ENCODE peak calls at places on chromosome 1, in six cellular contexts. One of them, this sample, is unnamed. For H3K27me3, the result is how much of the 10 kb centered on the place peaks cover.

GRCh38 chr1:25080294-25081209 is 150.5 kb upstream of the RUNX3 start:
- DNase-seq in pancreas: no peak
- DNase-seq in body of pancreas: no peak
- DNase-seq in lung: no peak
- DNase-seq in AG04450: no peak
- DNase-seq in stomach: no peak
- DNase-seq in this sample: no peak

GRCh38 chr1:93344886-93345632 is 648 bp upstream of the DR1 start:
- DNase-seq in pancreas: no peak
- DNase-seq in body of pancreas: no peak
- DNase-seq in lung: no peak
- DNase-seq in AG04450: no peak
- DNase-seq in stomach: no peak
- DNase-seq in this sample: no peak

GRCh38 chr1:193539731-193540459 is 353.5 kb upstream of the B3GALT2 start:
- DNase-seq in pancreas: no peak
- DNase-seq in body of pancreas: no peak
- DNase-seq in lung: no peak
- DNase-seq in AG04450: no peak
- DNase-seq in stomach: no peak
- DNase-seq in this sample: peak

GRCh38 chr1:3327389-3327702 is 127.1 kb upstream of the ARHGEF16 start:
- DNase-seq in pancreas: no peak
- DNase-seq in body of pancreas: no peak
- DNase-seq in lung: no peak
- DNase-seq in AG04450: no peak
- DNase-seq in stomach: no peak
- DNase-seq in this sample: no peak

GRCh38 chr1:24027838-24028468 is 47.8 kb upstream of the SRSF10 start:
- DNase-seq in pancreas: no peak
- DNase-seq in body of pancreas: no peak
- DNase-seq in lung: no peak
- DNase-seq in AG04450: no peak
- DNase-seq in stomach: no peak
- DNase-seq in this sample: no peak

GRCh38 chr1:14365226-14365994 is 233.1 kb upstream of the KAZN start:
- DNase-seq in pancreas: no peak
- DNase-seq in body of pancreas: no peak
- DNase-seq in lung: no peak
- DNase-seq in AG04450: no peak
- DNase-seq in stomach: no peak
- DNase-seq in this sample: no peak

GRCh38 chr1:32246888-32247273 is at the start of gene FAM167B:
- DNase-seq in pancreas: no peak
- DNase-seq in body of pancreas: no peak
- DNase-seq in lung: no peak
- DNase-seq in AG04450: no peak
- DNase-seq in stomach: no peak
- DNase-seq in this sample: no peak

GRCh38 chr1:226019550-226019949 is 20.4 kb upstream of the SDE2 start:
- DNase-seq in pancreas: no peak
- DNase-seq in body of pancreas: no peak
- DNase-seq in lung: no peak
- DNase-seq in AG04450: no peak
- DNase-seq in stomach: no peak
- DNase-seq in this sample: no peak

GRCh38 chr1:223515416-223515815 is 122.2 kb downstream of the CCDC185 start:
- DNase-seq in pancreas: no peak
- DNase-seq in body of pancreas: no peak
- DNase-seq in lung: no peak
- DNase-seq in AG04450: no peak
- DNase-seq in stomach: no peak
- DNase-seq in this sample: no peak

GRCh38 chr1:94819945-94820746 is at the start of gene SLC44A3:
- DNase-seq in pancreas: peak
- DNase-seq in body of pancreas: peak
- DNase-seq in lung: peak
- DNase-seq in AG04450: no peak
- DNase-seq in stomach: peak
- DNase-seq in this sample: no peak

GRCh38 chr1:12015499-12015898 is 3.8 kb upstream of the MIIP start:
- DNase-seq in pancreas: no peak
- DNase-seq in body of pancreas: no peak
- DNase-seq in lung: no peak
- DNase-seq in AG04450: no peak
- DNase-seq in stomach: no peak
- DNase-seq in this sample: no peak

GRCh38 chr1:200150721-200151120 is 123.2 kb downstream of the NR5A2 start:
- DNase-seq in pancreas: no peak
- DNase-seq in body of pancreas: no peak
- DNase-seq in lung: peak
- DNase-seq in AG04450: no peak
- DNase-seq in stomach: no peak
- DNase-seq in this sample: no peak

GRCh38 chr1:206557636-206558473 is 50.5 kb downstream of the RASSF5 start:
- DNase-seq in pancreas: no peak
- DNase-seq in body of pancreas: peak
- DNase-seq in lung: peak
- DNase-seq in AG04450: no peak
- DNase-seq in stomach: peak
- DNase-seq in this sample: peak

GRCh38 chr1:226990133-226990716 is 50.1 kb downstream of the COQ8A start:
- DNase-seq in pancreas: no peak
- DNase-seq in body of pancreas: peak
- DNase-seq in lung: no peak
- DNase-seq in AG04450: no peak
- DNase-seq in stomach: no peak
- DNase-seq in this sample: peak

GRCh38 chr1:206782448-206782847 is 10.2 kb upstream of the IL10 start:
- DNase-seq in pancreas: no peak
- DNase-seq in body of pancreas: no peak
- DNase-seq in lung: no peak
- DNase-seq in AG04450: no peak
- DNase-seq in stomach: no peak
- DNase-seq in this sample: no peak

GRCh38 chr1:184022651-184023050 is 14.9 kb downstream of the COLGALT2 start:
- DNase-seq in pancreas: no peak
- DNase-seq in body of pancreas: peak
- DNase-seq in lung: no peak
- DNase-seq in AG04450: peak
- DNase-seq in stomach: no peak
- DNase-seq in this sample: no peak

GRCh38 chr1:113813218-113813617 is 942 bp upstream of the RSBN1 start:
- DNase-seq in pancreas: peak
- DNase-seq in body of pancreas: no peak
- DNase-seq in lung: no peak
- DNase-seq in AG04450: no peak
- DNase-seq in stomach: no peak
- DNase-seq in this sample: no peak

GRCh38 chr1:213164561-213164960 is 113.5 kb downstream of the RPS6KC1 start:
- DNase-seq in pancreas: no peak
- DNase-seq in body of pancreas: no peak
- DNase-seq in lung: no peak
- DNase-seq in AG04450: no peak
- DNase-seq in stomach: no peak
- DNase-seq in this sample: no peak

GRCh38 chr1:160637821-160638539 is 8.9 kb downstream of the SLAMF1 start:
- DNase-seq in pancreas: no peak
- DNase-seq in body of pancreas: no peak
- DNase-seq in lung: no peak
- DNase-seq in AG04450: no peak
- DNase-seq in stomach: no peak
- DNase-seq in this sample: peak

GRCh38 chr1:204350265-204350664 is 9.5 kb downstream of the PLEKHA6 start:
- DNase-seq in pancreas: no peak
- DNase-seq in body of pancreas: no peak
- DNase-seq in lung: no peak
- DNase-seq in AG04450: no peak
- DNase-seq in stomach: no peak
- DNase-seq in this sample: no peak

GRCh38 chr1:221780175-221780574 is 38.3 kb upstream of the DUSP10 start:
- DNase-seq in pancreas: no peak
- DNase-seq in body of pancreas: no peak
- DNase-seq in lung: no peak
- DNase-seq in AG04450: no peak
- DNase-seq in stomach: no peak
- DNase-seq in this sample: no peak

DNA sequence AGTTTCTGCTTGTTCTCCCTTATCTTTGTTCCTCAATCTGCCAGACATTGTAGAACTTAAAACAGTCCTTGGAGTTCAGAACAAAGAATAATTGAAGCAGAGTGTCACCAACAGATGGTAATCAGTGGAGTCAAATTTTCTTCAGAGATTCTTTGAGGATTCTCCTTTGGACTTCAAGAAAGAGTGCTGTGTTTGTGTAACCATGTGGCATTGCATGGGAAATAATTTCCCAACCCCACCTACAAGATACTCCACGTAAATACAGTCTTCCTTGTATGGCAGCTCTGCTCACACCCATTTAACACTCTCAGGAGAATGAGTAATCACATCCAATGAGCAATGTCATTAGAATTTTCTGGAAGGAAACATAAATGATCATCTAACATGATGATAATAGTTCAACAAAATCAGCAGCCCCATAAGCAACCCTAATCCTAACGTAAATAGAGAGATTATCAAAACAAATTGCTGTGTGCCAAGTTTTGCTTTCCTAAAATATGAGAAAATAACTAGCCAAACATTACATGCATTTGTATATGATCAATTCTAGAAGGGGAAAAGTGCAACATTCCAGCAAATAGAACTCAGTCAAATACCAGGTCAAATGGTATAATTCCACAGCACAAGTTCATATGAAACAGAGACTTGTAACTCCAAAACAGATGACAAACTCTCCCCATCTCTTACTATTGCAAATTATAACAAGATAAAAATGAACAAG is 6.9 kb upstream of the DENND1B start:
- DNase-seq in pancreas: no peak
- DNase-seq in body of pancreas: no peak
- DNase-seq in lung: no peak
- DNase-seq in AG04450: no peak
- DNase-seq in stomach: no peak
- DNase-seq in this sample: no peak
- H3K27ac ChIP-seq in pancreas: no peak
- H3K27ac ChIP-seq in body of pancreas: no peak
- H3K27ac ChIP-seq in lung: no peak
- H3K27ac ChIP-seq in AG04450: no peak
- H3K27ac ChIP-seq in stomach: peak
- H3K27ac ChIP-seq in this sample: no peak

DNA sequence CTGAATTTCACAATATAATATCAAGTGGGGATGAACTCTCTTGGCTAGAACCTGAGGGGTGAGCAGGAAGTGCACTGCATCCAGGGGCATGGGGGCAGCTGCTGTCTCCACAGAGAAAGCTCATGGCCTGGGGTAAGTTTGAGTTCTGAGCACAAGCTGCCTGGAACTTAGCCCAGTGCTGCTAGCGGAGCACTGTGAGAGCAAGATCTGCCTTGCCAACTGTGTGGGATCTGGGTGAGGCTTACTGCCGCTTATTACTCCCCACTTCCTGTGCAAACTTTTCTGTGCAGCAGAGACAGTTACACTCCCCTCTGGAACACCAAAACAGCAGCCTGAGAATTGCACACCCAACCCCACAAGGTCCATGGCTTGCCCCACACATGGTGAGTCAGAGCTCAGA is 761.9 kb upstream of the NEGR1 start:
- DNase-seq in pancreas: no peak
- DNase-seq in body of pancreas: peak
- DNase-seq in lung: no peak
- DNase-seq in AG04450: no peak
- DNase-seq in stomach: no peak
- DNase-seq in this sample: no peak
- TF ChIP-seq CTCF in pancreas: no peak
- TF ChIP-seq CTCF in body of pancreas: no peak
- TF ChIP-seq CTCF in lung: no peak
- TF ChIP-seq CTCF in AG04450: no peak
- TF ChIP-seq CTCF in stomach: no peak
- TF ChIP-seq CTCF in this sample: no peak

DNA sequence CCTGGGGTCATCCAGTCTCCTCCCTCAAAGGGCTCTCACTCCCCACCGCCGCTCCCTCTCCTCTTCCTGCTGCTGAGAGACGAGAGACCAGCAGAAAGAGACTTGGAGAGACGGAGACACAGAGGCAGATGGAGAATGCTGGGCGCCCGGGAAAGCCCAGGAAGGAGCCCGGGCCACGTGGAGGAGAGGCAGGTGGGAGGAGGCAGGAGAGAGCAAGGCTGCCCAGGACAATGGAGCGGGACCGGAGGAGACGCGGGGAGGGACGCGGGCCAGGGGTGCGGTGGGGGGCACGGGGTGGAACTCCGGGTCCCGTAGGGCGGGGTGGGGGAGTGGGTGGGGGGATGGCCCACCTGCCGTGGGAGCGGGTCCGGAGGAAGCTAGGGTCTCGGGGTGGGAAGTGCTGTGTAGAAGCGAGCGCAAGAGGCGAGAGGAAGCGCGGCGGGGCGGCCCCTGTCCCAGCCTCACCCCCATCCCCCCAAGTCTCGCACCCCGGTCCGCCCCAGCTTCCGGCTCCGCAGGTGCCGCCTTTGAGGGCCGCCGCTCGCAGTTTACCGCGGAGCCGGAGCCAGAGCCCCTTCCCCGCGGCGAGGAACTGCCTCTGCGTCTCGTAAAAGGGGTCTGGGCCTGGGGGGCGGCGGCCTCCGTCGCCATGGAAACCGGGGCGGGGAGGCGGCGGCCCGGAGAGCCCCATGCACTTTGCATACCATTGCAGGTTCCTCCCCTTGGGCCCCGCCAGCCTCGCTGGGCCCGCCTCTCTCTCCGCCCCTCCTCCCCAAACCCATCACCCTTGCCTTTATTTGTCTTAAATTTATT is 11.7 kb upstream of the EPHA2 start:
- DNase-seq in pancreas: no peak
- DNase-seq in body of pancreas: peak
- DNase-seq in lung: no peak
- DNase-seq in AG04450: no peak
- DNase-seq in stomach: peak
- DNase-seq in this sample: peak
- H3K27me3 ChIP-seq in pancreas: under half
- H3K27me3 ChIP-seq in body of pancreas: under half
- H3K27me3 ChIP-seq in lung: under half
- H3K27me3 ChIP-seq in AG04450: under half
- H3K27me3 ChIP-seq in stomach: under half
- H3K27me3 ChIP-seq in this sample: under half

GRCh38 chr1:61444277-61444676 is 280.7 kb downstream of the TM2D1 start:
- DNase-seq in pancreas: no peak
- DNase-seq in body of pancreas: no peak
- DNase-seq in lung: no peak
- DNase-seq in AG04450: no peak
- DNase-seq in stomach: no peak
- DNase-seq in this sample: no peak

GRCh38 chr1:61442456-61443013 is 282.4 kb downstream of the TM2D1 start:
- DNase-seq in pancreas: no peak
- DNase-seq in body of pancreas: no peak
- DNase-seq in lung: no peak
- DNase-seq in AG04450: no peak
- DNase-seq in stomach: no peak
- DNase-seq in this sample: no peak

GRCh38 chr1:61445269-61445825 is 279.6 kb downstream of the TM2D1 start:
- DNase-seq in pancreas: no peak
- DNase-seq in body of pancreas: no peak
- DNase-seq in lung: no peak
- DNase-seq in AG04450: no peak
- DNase-seq in stomach: no peak
- DNase-seq in this sample: no peak

GRCh38 chr1:61446531-61446991 is 278.4 kb downstream of the TM2D1 start:
- DNase-seq in pancreas: no peak
- DNase-seq in body of pancreas: no peak
- DNase-seq in lung: no peak
- DNase-seq in AG04450: no peak
- DNase-seq in stomach: no peak
- DNase-seq in this sample: no peak

GRCh38 chr1:61441723-61442262 is 283.1 kb downstream of the TM2D1 start:
- DNase-seq in pancreas: no peak
- DNase-seq in body of pancreas: peak
- DNase-seq in lung: no peak
- DNase-seq in AG04450: no peak
- DNase-seq in stomach: no peak
- DNase-seq in this sample: no peak
- H3K27ac ChIP-seq in pancreas: no peak
- H3K27ac ChIP-seq in body of pancreas: no peak
- H3K27ac ChIP-seq in lung: peak
- H3K27ac ChIP-seq in AG04450: no peak
- H3K27ac ChIP-seq in stomach: peak
- H3K27ac ChIP-seq in this sample: no peak

This sample was measured in CD4-positive, alpha-beta T cell.